ENCODE peak calls at places on chromosome 21, in four cellular contexts. One of them, this sample, is unnamed.

GRCh38 chr21:36729301-36729970 is 30.5 kb downstream of the SIM2 start:
- DNase-seq in HepG2: no peak
- DNase-seq in WTC11: no peak
- DNase-seq in K562: no peak
- DNase-seq in this sample: no peak

GRCh38 chr21:37827878-37828277 is 88.4 kb downstream of the KCNJ6 start:
- DNase-seq in K562: no peak
- DNase-seq in HepG2: no peak
- DNase-seq in WTC11: no peak
- DNase-seq in this sample: no peak

GRCh38 chr21:33362044-33362555 is 37.3 kb downstream of the IFNAR1 start:
- DNase-seq in HepG2: no peak
- DNase-seq in WTC11: peak; percentile 51
- DNase-seq in K562: peak; percentile 59
- DNase-seq in this sample: no peak

GRCh38 chr21:38788275-38788911 is 17.3 kb upstream of the ETS2 start:
- DNase-seq in HepG2: peak; percentile 62
- DNase-seq in WTC11: no peak
- DNase-seq in K562: no peak
- DNase-seq in this sample: no peak

GRCh38 chr21:44428281-44428942 is 26.9 kb upstream of the LRRC3 start:
- DNase-seq in WTC11: peak; percentile 78
- DNase-seq in K562: peak; percentile 70
- DNase-seq in HepG2: peak; percentile 26
- DNase-seq in this sample: peak; percentile 64

GRCh38 chr21:42614811-42615342 is 38.5 kb upstream of the PDE9A start:
- DNase-seq in K562: peak; percentile 16
- DNase-seq in WTC11: no peak
- DNase-seq in HepG2: peak; percentile 76
- DNase-seq in this sample: peak; percentile 39

GRCh38 chr21:42162831-42163510 is 56.0 kb upstream of the ABCG1 start:
- DNase-seq in K562: no peak
- DNase-seq in HepG2: no peak
- DNase-seq in WTC11: no peak
- DNase-seq in this sample: no peak

GRCh38 chr21:41952568-41953248 is 1.1 kb downstream of the C2CD2 start:
- DNase-seq in K562: no peak
- DNase-seq in HepG2: no peak
- DNase-seq in WTC11: peak; percentile 28
- DNase-seq in this sample: no peak

GRCh38 chr21:37511848-37512247 is 145.3 kb downstream of the DYRK1A start:
- DNase-seq in K562: no peak
- DNase-seq in WTC11: no peak
- DNase-seq in HepG2: no peak
- DNase-seq in this sample: no peak

GRCh38 chr21:41503331-41503730 is 4.6 kb downstream of the TMPRSS2 start:
- DNase-seq in WTC11: no peak
- DNase-seq in HepG2: no peak
- DNase-seq in K562: no peak
- DNase-seq in this sample: no peak

GRCh38 chr21:38219049-38219628 is 37.7 kb upstream of the KCNJ15 start:
- DNase-seq in K562: peak; percentile 86
- DNase-seq in WTC11: peak; percentile 76
- DNase-seq in HepG2: peak; percentile 48
- DNase-seq in this sample: peak; percentile 71

GRCh38 chr21:31987696-31988095 is 114.9 kb downstream of the HUNK start:
- DNase-seq in HepG2: no peak
- DNase-seq in WTC11: no peak
- DNase-seq in K562: no peak
- DNase-seq in this sample: no peak

GRCh38 chr21:32803651-32804050 is 32.1 kb upstream of the PAXBP1 start:
- DNase-seq in K562: no peak
- DNase-seq in HepG2: no peak
- DNase-seq in WTC11: no peak
- DNase-seq in this sample: no peak

GRCh38 chr21:41612674-41613250 is 104.8 kb upstream of the TMPRSS2 start:
- DNase-seq in K562: peak; percentile 52
- DNase-seq in HepG2: peak; percentile 15
- DNase-seq in WTC11: peak; percentile 79
- DNase-seq in this sample: peak; percentile 78

GRCh38 chr21:26394341-26394740 is 178.7 kb downstream of the CYYR1 start:
- DNase-seq in HepG2: no peak
- DNase-seq in WTC11: no peak
- DNase-seq in K562: no peak
- DNase-seq in this sample: no peak

GRCh38 chr21:26332873-26333272 is 162.3 kb upstream of the APP start:
- DNase-seq in WTC11: no peak
- DNase-seq in K562: no peak
- DNase-seq in HepG2: no peak
- DNase-seq in this sample: no peak

GRCh38 chr21:37675202-37675801 is 241.0 kb downstream of the KCNJ6 start:
- DNase-seq in WTC11: peak; percentile 85
- DNase-seq in HepG2: no peak
- DNase-seq in K562: peak; percentile 80
- DNase-seq in this sample: peak; percentile 77

GRCh38 chr21:41490330-41490729 is 17.6 kb downstream of the TMPRSS2 start:
- DNase-seq in HepG2: no peak
- DNase-seq in K562: no peak
- DNase-seq in WTC11: no peak
- DNase-seq in this sample: no peak

GRCh38 chr21:41923641-41924342 is 30.0 kb downstream of the C2CD2 start:
- DNase-seq in WTC11: no peak
- DNase-seq in K562: no peak
- DNase-seq in HepG2: no peak
- DNase-seq in this sample: no peak

GRCh38 chr21:36471254-36471723 is 8.6 kb downstream of the CLDN14 start:
- DNase-seq in HepG2: peak; percentile 40
- DNase-seq in K562: no peak
- DNase-seq in WTC11: no peak
- DNase-seq in this sample: no peak

GRCh38 chr21:32653326-32653901 is 41.2 kb upstream of the CFAP298 start:
- DNase-seq in K562: peak; percentile 58
- DNase-seq in WTC11: peak; percentile 40
- DNase-seq in HepG2: peak; percentile 37
- DNase-seq in this sample: peak; percentile 62

GRCh38 chr21:26732442-26733221 is 112.6 kb downstream of the ADAMTS1 start:
- DNase-seq in WTC11: peak; percentile 66
- DNase-seq in HepG2: peak; percentile 6
- DNase-seq in K562: peak; percentile 12
- DNase-seq in this sample: peak; percentile 57

GRCh38 chr21:42626171-42626570 is 27.2 kb upstream of the PDE9A start:
- DNase-seq in WTC11: no peak
- DNase-seq in K562: no peak
- DNase-seq in HepG2: no peak
- DNase-seq in this sample: no peak

GRCh38 chr21:32457360-32457840 is 44.9 kb downstream of the EVA1C start:
- DNase-seq in K562: peak; percentile 27
- DNase-seq in HepG2: peak; percentile 41
- DNase-seq in WTC11: no peak
- DNase-seq in this sample: no peak

GRCh38 chr21:16195476-16195875 is 465.7 kb downstream of the USP25 start:
- DNase-seq in WTC11: no peak
- DNase-seq in K562: no peak
- DNase-seq in HepG2: no peak
- DNase-seq in this sample: no peak

GRCh38 chr21:37357691-37358090 is 8.9 kb upstream of the DYRK1A start:
- DNase-seq in HepG2: no peak
- DNase-seq in WTC11: no peak
- DNase-seq in K562: no peak
- DNase-seq in this sample: no peak

GRCh38 chr21:46625759-46626158 is 9.7 kb upstream of the PRMT2 start:
- DNase-seq in K562: no peak
- DNase-seq in HepG2: no peak
- DNase-seq in WTC11: no peak
- DNase-seq in this sample: no peak

GRCh38 chr21:37292946-37293345 is 25.8 kb upstream of the VPS26C start:
- DNase-seq in HepG2: no peak
- DNase-seq in K562: no peak
- DNase-seq in WTC11: no peak
- DNase-seq in this sample: no peak

GRCh38 chr21:29315155-29315749 is 16.5 kb downstream of the BACH1 start:
- DNase-seq in K562: no peak
- DNase-seq in HepG2: no peak
- DNase-seq in WTC11: no peak
- DNase-seq in this sample: no peak
- TF ChIP-seq ELF4 in K562: no peak
- TF ChIP-seq ELF4 in HepG2: no peak
- TF ChIP-seq ELF4 in WTC11: no peak
- TF ChIP-seq ELF4 in this sample: no peak

GRCh38 chr21:39961251-39961650 is 94.0 kb downstream of the PCP4 start:
- DNase-seq in WTC11: no peak
- DNase-seq in K562: no peak
- DNase-seq in HepG2: no peak
- DNase-seq in this sample: no peak
- TF ChIP-seq ELF4 in WTC11: no peak
- TF ChIP-seq ELF4 in K562: no peak
- TF ChIP-seq ELF4 in HepG2: no peak
- TF ChIP-seq ELF4 in this sample: no peak

DNA sequence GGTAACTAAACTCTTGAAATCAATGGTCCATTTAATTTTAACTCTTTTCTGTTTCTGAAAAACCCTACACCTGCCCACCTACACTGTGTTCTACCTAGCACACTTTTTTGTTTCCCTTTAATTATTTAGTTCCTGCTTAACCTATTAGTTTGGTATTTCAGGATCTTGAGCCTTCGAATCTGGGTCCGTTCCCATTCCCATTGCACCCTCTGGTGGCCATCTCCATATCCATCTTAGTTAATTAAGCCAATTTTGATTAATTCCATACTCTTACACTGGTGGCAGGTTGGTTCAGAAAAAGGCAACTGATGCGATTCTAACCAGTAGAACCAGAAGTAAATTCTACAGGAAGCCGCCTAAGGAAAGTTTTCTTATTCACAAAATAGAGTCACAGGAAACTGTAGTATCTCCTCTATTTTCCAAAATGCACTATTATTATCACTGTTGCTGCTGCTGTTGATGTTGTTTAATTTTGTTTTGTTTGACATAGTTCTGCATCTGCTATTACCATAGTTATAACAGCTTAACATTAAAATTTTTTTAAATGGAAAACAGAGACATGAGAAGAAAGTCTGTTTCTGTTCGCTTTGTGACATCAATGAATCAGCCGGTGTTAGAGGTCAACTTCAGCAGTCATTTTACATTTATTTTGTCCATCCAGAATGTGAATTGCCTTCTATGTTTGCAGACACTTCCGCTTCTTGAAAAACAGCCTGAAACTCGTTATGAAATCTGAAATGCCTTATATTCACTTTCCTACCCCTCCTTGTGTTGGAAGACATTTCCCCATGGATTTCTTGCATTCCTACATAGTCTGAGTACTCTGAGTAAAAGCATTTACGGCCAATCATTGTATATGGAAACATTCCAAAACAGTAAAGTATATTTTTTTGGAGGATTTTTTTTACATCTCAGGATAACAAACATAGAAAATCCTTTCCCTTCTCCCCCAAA is 115.5 kb upstream of the NCAM2 start:
- DNase-seq in WTC11: peak; percentile 47
- DNase-seq in K562: peak; percentile 56
- DNase-seq in HepG2: no peak
- DNase-seq in this sample: peak; percentile 26
- TF ChIP-seq ELF4 in WTC11: no peak
- TF ChIP-seq ELF4 in K562: no peak
- TF ChIP-seq ELF4 in HepG2: no peak
- TF ChIP-seq ELF4 in this sample: no peak

DNA sequence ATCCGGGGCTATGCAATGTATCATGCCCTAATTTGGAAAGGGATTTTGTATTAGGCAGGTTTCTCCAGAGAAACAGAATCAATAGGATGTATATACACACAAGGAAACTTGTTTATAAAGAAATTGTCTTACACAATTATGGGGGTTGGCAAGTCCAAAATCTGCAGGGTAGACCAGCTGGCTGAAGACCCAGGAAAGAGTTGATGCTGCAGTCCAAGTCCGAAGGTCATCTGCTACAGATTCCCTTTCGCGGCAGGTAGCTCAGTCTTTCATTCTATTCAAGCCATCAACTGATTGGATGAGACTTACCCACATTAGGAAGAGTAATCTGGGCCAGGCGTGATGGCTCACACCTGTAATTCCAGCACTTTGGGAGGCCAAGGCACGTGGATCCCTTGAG is 54.6 kb upstream of the CXADR start:
- DNase-seq in WTC11: no peak
- DNase-seq in K562: no peak
- DNase-seq in HepG2: no peak
- DNase-seq in this sample: no peak
- TF ChIP-seq ELF4 in WTC11: no peak
- TF ChIP-seq ELF4 in K562: no peak
- TF ChIP-seq ELF4 in HepG2: no peak
- TF ChIP-seq ELF4 in this sample: no peak

DNA sequence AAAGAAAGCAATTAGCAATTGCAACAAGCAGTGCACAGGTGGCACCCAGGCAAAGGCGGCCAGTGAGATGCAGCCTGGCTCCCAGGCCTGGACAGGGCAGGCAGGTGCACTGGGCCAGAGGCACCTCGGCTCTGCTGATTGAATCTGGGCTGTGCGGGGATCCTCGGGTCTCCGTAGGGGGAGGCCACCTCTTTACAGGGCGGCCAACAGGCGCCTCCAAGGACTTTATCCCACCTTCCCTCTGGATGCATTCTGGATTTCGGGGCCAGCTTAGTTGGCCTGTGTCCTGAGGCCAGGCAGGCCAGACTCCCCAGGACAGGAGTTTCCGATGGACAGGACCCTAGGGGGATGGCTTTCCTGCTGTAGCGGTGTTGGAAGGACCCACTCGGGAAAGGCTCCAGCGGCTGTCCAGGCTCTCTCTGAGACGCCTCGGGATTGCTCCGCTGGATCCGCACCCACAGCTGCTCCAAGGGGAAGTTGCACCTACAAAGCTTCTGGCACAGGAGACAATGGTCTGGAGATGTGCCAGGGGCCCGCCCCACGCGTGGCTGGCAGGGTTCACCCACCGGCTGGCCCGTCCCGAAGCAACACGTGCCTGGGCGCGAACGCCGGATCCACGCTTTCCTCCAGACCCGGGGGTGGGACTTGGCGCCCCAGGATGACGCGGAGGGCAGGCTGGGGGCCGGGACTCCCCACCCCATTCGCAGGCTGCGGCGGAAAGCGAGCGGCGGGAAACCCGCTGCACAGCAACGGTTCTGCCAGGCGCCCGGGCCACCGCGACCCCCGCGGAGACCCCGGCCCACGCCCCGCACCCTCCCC is 810 bp downstream of the SLC19A1 start:
- DNase-seq in HepG2: no peak
- DNase-seq in WTC11: peak; percentile 25
- DNase-seq in K562: peak; percentile 90
- DNase-seq in this sample: peak; percentile 68
- TF ChIP-seq ELF4 in HepG2: no peak
- TF ChIP-seq ELF4 in WTC11: no peak
- TF ChIP-seq ELF4 in K562: no peak
- TF ChIP-seq ELF4 in this sample: no peak

GRCh38 chr21:35284199-35284598 is 235.1 kb upstream of the RUNX1 start:
- DNase-seq in WTC11: no peak
- DNase-seq in K562: no peak
- DNase-seq in HepG2: no peak
- DNase-seq in this sample: no peak
- TF ChIP-seq ELF4 in WTC11: no peak
- TF ChIP-seq ELF4 in K562: no peak
- TF ChIP-seq ELF4 in HepG2: no peak
- TF ChIP-seq ELF4 in this sample: no peak

This sample was measured in HEK293T.